ENCODE peak calls at places on chromosomes 11 and 22, in five cellular contexts. One of them, this sample, is unnamed.

GRCh38 chr11:119362741-119363080 is 16.2 kb upstream of the MFRP start:
- DNase-seq in psoas muscle: no peak
- DNase-seq in CD8-positive, alpha-beta memory T cell: no peak
- DNase-seq in IMR-90: no peak
- DNase-seq in ovary: no peak
- DNase-seq in this sample: no peak

GRCh38 chr11:12377824-12378593 is 638 bp downstream of the PARVA start:
- DNase-seq in psoas muscle: peak; percentile 81
- DNase-seq in IMR-90: peak; percentile 71
- DNase-seq in CD8-positive, alpha-beta memory T cell: no peak
- DNase-seq in ovary: peak; percentile 73
- DNase-seq in this sample: no peak

GRCh38 chr11:117180020-117180419 is 1.5 kb downstream of the SIDT2 start:
- DNase-seq in ovary: no peak
- DNase-seq in IMR-90: no peak
- DNase-seq in psoas muscle: no peak
- DNase-seq in CD8-positive, alpha-beta memory T cell: no peak
- DNase-seq in this sample: no peak

GRCh38 chr11:27218498-27219038 is 144.4 kb downstream of the CCDC34 start:
- DNase-seq in psoas muscle: no peak
- DNase-seq in ovary: no peak
- DNase-seq in IMR-90: peak; percentile 95
- DNase-seq in CD8-positive, alpha-beta memory T cell: no peak
- DNase-seq in this sample: no peak

GRCh38 chr11:69049490-69049867 is 747 bp downstream of the TPCN2 start:
- DNase-seq in ovary: no peak
- DNase-seq in CD8-positive, alpha-beta memory T cell: no peak
- DNase-seq in psoas muscle: no peak
- DNase-seq in IMR-90: no peak
- DNase-seq in this sample: no peak

GRCh38 chr11:10784229-10785145 is 24.2 kb downstream of the EIF4G2 start:
- DNase-seq in CD8-positive, alpha-beta memory T cell: no peak
- DNase-seq in IMR-90: peak; percentile 35
- DNase-seq in ovary: no peak
- DNase-seq in psoas muscle: no peak
- DNase-seq in this sample: no peak

GRCh38 chr11:1514349-1515061 is 27.9 kb upstream of the MOB2 start:
- DNase-seq in IMR-90: no peak
- DNase-seq in CD8-positive, alpha-beta memory T cell: peak; percentile 33
- DNase-seq in ovary: peak; percentile 31
- DNase-seq in psoas muscle: no peak
- DNase-seq in this sample: no peak

GRCh38 chr11:94800394-94800793 is 32.2 kb downstream of the AMOTL1 start:
- DNase-seq in IMR-90: no peak
- DNase-seq in psoas muscle: no peak
- DNase-seq in CD8-positive, alpha-beta memory T cell: no peak
- DNase-seq in ovary: peak; percentile 76
- DNase-seq in this sample: no peak

GRCh38 chr11:3130269-3131071 is 34.6 kb downstream of the OSBPL5 start:
- DNase-seq in psoas muscle: peak; percentile 44
- DNase-seq in CD8-positive, alpha-beta memory T cell: peak; percentile 39
- DNase-seq in IMR-90: no peak
- DNase-seq in ovary: peak; percentile 37
- DNase-seq in this sample: peak; percentile 1

GRCh38 chr11:71334191-71334590 is 81.8 kb upstream of the SHANK2 start:
- DNase-seq in psoas muscle: no peak
- DNase-seq in ovary: no peak
- DNase-seq in IMR-90: no peak
- DNase-seq in CD8-positive, alpha-beta memory T cell: peak; percentile 31
- DNase-seq in this sample: no peak
- H3K9me3 ChIP-seq in psoas muscle: no peaks in the 10 kb centered on the region
- H3K9me3 ChIP-seq in ovary: no peaks in the 10 kb centered on the region
- H3K9me3 ChIP-seq in IMR-90: peaks cover 8% of the 10 kb centered on the region
- H3K9me3 ChIP-seq in CD8-positive, alpha-beta memory T cell: peaks cover 6% of the 10 kb centered on the region
- H3K9me3 ChIP-seq in this sample: no peaks in the 10 kb centered on the region

GRCh38 chr22:47374273-47374771 is 611.9 kb downstream of the TBC1D22A start:
- DNase-seq in psoas muscle: no peak
- DNase-seq in CD8-positive, alpha-beta memory T cell: no peak
- DNase-seq in IMR-90: no peak
- DNase-seq in ovary: no peak
- DNase-seq in this sample: no peak
- H3K9me3 ChIP-seq in psoas muscle: no peaks in the 10 kb centered on the region
- H3K9me3 ChIP-seq in CD8-positive, alpha-beta memory T cell: no peaks in the 10 kb centered on the region
- H3K9me3 ChIP-seq in IMR-90: peaks cover 5% of the 10 kb centered on the region
- H3K9me3 ChIP-seq in ovary: no peaks in the 10 kb centered on the region
- H3K9me3 ChIP-seq in this sample: no peaks in the 10 kb centered on the region

GRCh38 chr11:13429836-13430235 is 33.2 kb downstream of the BTBD10 start:
- DNase-seq in IMR-90: no peak
- DNase-seq in CD8-positive, alpha-beta memory T cell: no peak
- DNase-seq in psoas muscle: no peak
- DNase-seq in ovary: no peak
- DNase-seq in this sample: no peak
- H3K9me3 ChIP-seq in IMR-90: peaks cover 2% of the 10 kb centered on the region
- H3K9me3 ChIP-seq in CD8-positive, alpha-beta memory T cell: no peaks in the 10 kb centered on the region
- H3K9me3 ChIP-seq in psoas muscle: peaks cover 13% of the 10 kb centered on the region
- H3K9me3 ChIP-seq in ovary: no peaks in the 10 kb centered on the region
- H3K9me3 ChIP-seq in this sample: peaks cover 5% of the 10 kb centered on the region

GRCh38 chr22:47439643-47440265 is 677.3 kb downstream of the TBC1D22A start:
- DNase-seq in CD8-positive, alpha-beta memory T cell: no peak
- DNase-seq in IMR-90: no peak
- DNase-seq in psoas muscle: no peak
- DNase-seq in ovary: no peak
- DNase-seq in this sample: no peak

GRCh38 chr22:47437110-47437509 is 674.7 kb downstream of the TBC1D22A start:
- DNase-seq in psoas muscle: no peak
- DNase-seq in IMR-90: no peak
- DNase-seq in ovary: no peak
- DNase-seq in CD8-positive, alpha-beta memory T cell: no peak
- DNase-seq in this sample: no peak

GRCh38 chr22:47435204-47435487 is 672.7 kb downstream of the TBC1D22A start:
- DNase-seq in CD8-positive, alpha-beta memory T cell: no peak
- DNase-seq in IMR-90: no peak
- DNase-seq in psoas muscle: no peak
- DNase-seq in ovary: no peak
- DNase-seq in this sample: no peak

GRCh38 chr22:47435826-47436225 is 673.4 kb downstream of the TBC1D22A start:
- DNase-seq in psoas muscle: no peak
- DNase-seq in CD8-positive, alpha-beta memory T cell: no peak
- DNase-seq in IMR-90: no peak
- DNase-seq in ovary: no peak
- DNase-seq in this sample: no peak

GRCh38 chr22:47437636-47438035 is 675.2 kb downstream of the TBC1D22A start:
- DNase-seq in CD8-positive, alpha-beta memory T cell: no peak
- DNase-seq in ovary: no peak
- DNase-seq in psoas muscle: no peak
- DNase-seq in IMR-90: no peak
- DNase-seq in this sample: no peak
- H3K9me3 ChIP-seq in CD8-positive, alpha-beta memory T cell: no peaks in the 10 kb centered on the region
- H3K9me3 ChIP-seq in ovary: no peaks in the 10 kb centered on the region
- H3K9me3 ChIP-seq in psoas muscle: no peaks in the 10 kb centered on the region
- H3K9me3 ChIP-seq in IMR-90: peaks cover 38% of the 10 kb centered on the region
- H3K9me3 ChIP-seq in this sample: no peaks in the 10 kb centered on the region

DNA sequence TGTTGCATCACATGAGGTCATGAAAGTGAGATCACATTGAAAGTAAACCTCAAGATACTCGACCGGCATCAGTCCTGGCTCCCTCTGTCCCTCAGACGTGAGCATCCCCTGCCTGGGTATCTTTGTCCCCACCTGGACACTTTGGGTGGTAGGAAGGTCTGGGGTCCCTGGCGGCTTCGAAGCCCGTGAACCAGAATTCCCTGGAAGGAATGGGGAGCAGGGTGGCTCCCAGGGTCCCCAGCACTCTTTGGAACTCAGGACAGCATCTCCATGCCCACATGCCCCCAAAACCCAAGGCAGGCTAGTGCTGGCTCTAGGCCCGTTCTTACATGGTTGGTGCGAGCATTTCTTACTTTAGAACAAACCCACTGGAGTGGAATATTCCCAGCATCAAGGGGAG is 7.5 kb downstream of the DERL3 start:
- DNase-seq in psoas muscle: no peak
- DNase-seq in CD8-positive, alpha-beta memory T cell: no peak
- DNase-seq in ovary: peak; percentile 12
- DNase-seq in IMR-90: no peak
- DNase-seq in this sample: no peak
- H3K9me3 ChIP-seq in psoas muscle: no peaks in the 10 kb centered on the region
- H3K9me3 ChIP-seq in CD8-positive, alpha-beta memory T cell: no peaks in the 10 kb centered on the region
- H3K9me3 ChIP-seq in ovary: no peaks in the 10 kb centered on the region
- H3K9me3 ChIP-seq in IMR-90: peaks cover 3% of the 10 kb centered on the region
- H3K9me3 ChIP-seq in this sample: no peaks in the 10 kb centered on the region

GRCh38 chr11:41786087-41786486 is 326.6 kb upstream of the LRRC4C start:
- DNase-seq in CD8-positive, alpha-beta memory T cell: no peak
- DNase-seq in ovary: no peak
- DNase-seq in psoas muscle: no peak
- DNase-seq in IMR-90: no peak
- DNase-seq in this sample: no peak
- H3K9me3 ChIP-seq in CD8-positive, alpha-beta memory T cell: no peaks in the 10 kb centered on the region
- H3K9me3 ChIP-seq in ovary: no peaks in the 10 kb centered on the region
- H3K9me3 ChIP-seq in psoas muscle: peaks cover 7% of the 10 kb centered on the region
- H3K9me3 ChIP-seq in IMR-90: peaks cover 10% of the 10 kb centered on the region
- H3K9me3 ChIP-seq in this sample: no peaks in the 10 kb centered on the region

DNA sequence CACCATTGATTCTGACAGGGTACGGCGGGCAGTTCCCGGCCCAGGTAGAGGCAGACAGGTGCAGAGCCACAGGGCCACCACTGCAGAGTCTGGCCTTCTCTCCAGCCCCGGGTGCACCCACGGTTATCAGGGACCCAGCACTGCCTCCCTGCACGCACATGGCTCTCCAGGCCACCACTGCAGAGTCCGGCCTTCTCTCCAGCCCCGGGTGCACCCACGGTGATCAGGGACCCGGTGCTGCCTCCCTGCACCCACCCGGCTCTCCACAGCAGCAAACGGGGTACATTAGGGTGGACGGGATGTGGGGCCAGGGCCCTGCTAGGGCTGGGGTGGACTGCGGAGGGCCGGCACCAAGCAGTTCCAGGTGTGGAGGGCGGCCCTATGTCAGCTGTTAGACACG is 272.9 kb downstream of the BRD1 start:
- DNase-seq in IMR-90: no peak
- DNase-seq in ovary: no peak
- DNase-seq in CD8-positive, alpha-beta memory T cell: no peak
- DNase-seq in psoas muscle: no peak
- DNase-seq in this sample: no peak
- H3K9me3 ChIP-seq in IMR-90: peaks cover 50% of the 10 kb centered on the region
- H3K9me3 ChIP-seq in ovary: no peaks in the 10 kb centered on the region
- H3K9me3 ChIP-seq in CD8-positive, alpha-beta memory T cell: no peaks in the 10 kb centered on the region
- H3K9me3 ChIP-seq in psoas muscle: no peaks in the 10 kb centered on the region
- H3K9me3 ChIP-seq in this sample: no peaks in the 10 kb centered on the region

GRCh38 chr11:134668076-134668475 is 256.0 kb upstream of the B3GAT1 start:
- DNase-seq in psoas muscle: no peak
- DNase-seq in CD8-positive, alpha-beta memory T cell: no peak
- DNase-seq in IMR-90: no peak
- DNase-seq in ovary: no peak
- DNase-seq in this sample: no peak
- H3K9me3 ChIP-seq in psoas muscle: no peaks in the 10 kb centered on the region
- H3K9me3 ChIP-seq in CD8-positive, alpha-beta memory T cell: no peaks in the 10 kb centered on the region
- H3K9me3 ChIP-seq in IMR-90: peaks cover 64% of the 10 kb centered on the region
- H3K9me3 ChIP-seq in ovary: no peaks in the 10 kb centered on the region
- H3K9me3 ChIP-seq in this sample: no peaks in the 10 kb centered on the region

GRCh38 chr11:76047766-76048165 is 158.5 kb downstream of the WNT11 start:
- DNase-seq in psoas muscle: no peak
- DNase-seq in ovary: no peak
- DNase-seq in CD8-positive, alpha-beta memory T cell: no peak
- DNase-seq in IMR-90: no peak
- DNase-seq in this sample: no peak
- H3K9me3 ChIP-seq in psoas muscle: no peaks in the 10 kb centered on the region
- H3K9me3 ChIP-seq in ovary: no peaks in the 10 kb centered on the region
- H3K9me3 ChIP-seq in CD8-positive, alpha-beta memory T cell: no peaks in the 10 kb centered on the region
- H3K9me3 ChIP-seq in IMR-90: peaks cover 3% of the 10 kb centered on the region
- H3K9me3 ChIP-seq in this sample: no peaks in the 10 kb centered on the region

GRCh38 chr11:96969251-96969650 is 579.4 kb downstream of the JRKL start:
- DNase-seq in CD8-positive, alpha-beta memory T cell: no peak
- DNase-seq in IMR-90: no peak
- DNase-seq in psoas muscle: no peak
- DNase-seq in ovary: no peak
- DNase-seq in this sample: no peak

GRCh38 chr11:96963375-96963774 is 573.6 kb downstream of the JRKL start:
- DNase-seq in IMR-90: no peak
- DNase-seq in psoas muscle: no peak
- DNase-seq in CD8-positive, alpha-beta memory T cell: no peak
- DNase-seq in ovary: no peak
- DNase-seq in this sample: no peak

GRCh38 chr11:96961931-96962330 is 572.1 kb downstream of the JRKL start:
- DNase-seq in psoas muscle: no peak
- DNase-seq in CD8-positive, alpha-beta memory T cell: no peak
- DNase-seq in ovary: no peak
- DNase-seq in IMR-90: no peak
- DNase-seq in this sample: no peak

GRCh38 chr11:96964661-96965060 is 574.8 kb downstream of the JRKL start:
- DNase-seq in CD8-positive, alpha-beta memory T cell: no peak
- DNase-seq in psoas muscle: no peak
- DNase-seq in IMR-90: no peak
- DNase-seq in ovary: no peak
- DNase-seq in this sample: no peak

DNA sequence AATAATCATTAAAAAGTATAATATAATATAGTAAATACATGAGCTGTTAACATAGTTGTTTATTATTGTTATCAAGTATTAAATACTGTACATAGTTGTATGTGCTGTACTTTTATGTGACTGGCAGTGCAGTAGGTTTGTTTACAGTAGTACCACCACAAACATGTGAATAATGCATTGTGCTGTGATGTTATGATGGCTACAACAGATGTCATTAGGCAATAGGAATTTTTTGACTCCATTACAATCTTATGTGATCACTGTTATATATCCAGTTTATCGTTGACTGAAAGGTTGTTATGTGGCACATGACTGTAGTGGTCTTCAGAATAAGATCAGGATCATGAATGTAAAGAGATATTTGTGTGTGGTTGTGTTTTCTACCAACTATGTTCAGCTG is 577.8 kb downstream of the JRKL start:
- DNase-seq in ovary: no peak
- DNase-seq in psoas muscle: no peak
- DNase-seq in IMR-90: no peak
- DNase-seq in CD8-positive, alpha-beta memory T cell: no peak
- DNase-seq in this sample: no peak
- H3K9me3 ChIP-seq in ovary: no peaks in the 10 kb centered on the region
- H3K9me3 ChIP-seq in psoas muscle: no peaks in the 10 kb centered on the region
- H3K9me3 ChIP-seq in IMR-90: peaks cover 8% of the 10 kb centered on the region
- H3K9me3 ChIP-seq in CD8-positive, alpha-beta memory T cell: no peaks in the 10 kb centered on the region
- H3K9me3 ChIP-seq in this sample: peaks cover 3% of the 10 kb centered on the region

This sample was measured in T-helper 17 cell.